ENCODE peak calls at places on chromosomes 3 and 15, in seven cellular contexts. R is activated CD8-positive, alpha-beta memory T cell treated with anti-CD3 and anti-CD28 coated beads, Interleukin-2, amount 50 U/mL, for 48 hours; W is T-cell; H is effector CD4-positive, alpha-beta T cell; J is nephron progenitor cell; L is adipocyte; F is activated T-helper 1 cell treated with anti-CD3 and anti-CD28 coated beads, Interleukin-2, amount 50 U/mL, for 16 hours. N is an unnamed sample.

GRCh38 chr3:112773864-112774263 is 72.8 kb downstream of the CD200R1L start:
- DNase-seq in H (peak; percentile 2), W (no peak), R (no peak), L (no peak), J (no peak), F (no peak), N (peak; percentile 50)

GRCh38 chr3:158264894-158265293 is 155.0 kb downstream of the RSRC1 start:
- DNase-seq in L (no peak), H (no peak), W (no peak), R (no peak), J (no peak), F (no peak), N (no peak)

GRCh38 chr3:114179575-114179974 is 723 bp upstream of the DRD3 start:
- DNase-seq in J (no peak), R (no peak), L (peak; percentile 37), H (no peak), W (no peak), F (no peak), N (peak; percentile 50)

GRCh38 chr15:70093070-70093469 is 4.6 kb downstream of the TLE3 start:
- DNase-seq in H (no peak), J (no peak), L (no peak), F (no peak), R (no peak), W (no peak), N (no peak)

GRCh38 chr3:112351823-112352222 is 18.9 kb downstream of the CD200 start:
- DNase-seq in W (no peak), H (no peak), L (no peak), R (no peak), F (no peak), J (no peak), N (no peak)

GRCh38 chr3:55128201-55128870 is 200.5 kb upstream of the LRTM1 start:
- DNase-seq in R (no peak), J (peak; percentile 18), L (peak; percentile 83), F (no peak), W (no peak), H (no peak), N (peak; percentile 41)

GRCh38 chr3:24595801-24596200 is 101.2 kb upstream of the THRB start:
- DNase-seq in F (no peak), L (peak; percentile 58), R (no peak), H (no peak), J (no peak), W (no peak), N (no peak)

GRCh38 chr15:90286678-90287077 is 21.2 kb downstream of the NGRN start:
- DNase-seq in H (peak; percentile 30), J (no peak), L (peak; percentile 48), W (peak; percentile 29), R (no peak), F (no peak), N (peak; percentile 34)

GRCh38 chr3:56921573-56922571 is 120.1 kb upstream of the ARHGEF3 start:
- DNase-seq in J (no peak), H (no peak), W (no peak), L (peak; percentile 42), F (no peak), R (no peak), N (no peak)

GRCh38 chr3:42488687-42489086 is 13.8 kb upstream of the VIPR1 start:
- DNase-seq in W (no peak), J (no peak), F (no peak), L (no peak), R (no peak), H (no peak), N (no peak)

GRCh38 chr3:159899198-159899597 is 89.4 kb upstream of the IL12A start:
- DNase-seq in R (no peak), H (no peak), W (no peak), J (no peak), L (no peak), F (no peak), N (no peak)

GRCh38 chr3:114624676-114625181 is 330.9 kb downstream of the TIGIT start:
- DNase-seq in H (no peak), R (no peak), F (no peak), L (peak; percentile 96), W (no peak), J (peak; percentile 6), N (peak; percentile 78)

GRCh38 chr15:56528136-56528535 is 63.2 kb upstream of the MNS1 start:
- DNase-seq in L (peak; percentile 39), F (no peak), R (no peak), W (no peak), J (no peak), H (no peak), N (no peak)